ENCODE peak calls at places on chromosome 18, in nine cellular contexts. F is AG04449, U is epithelial cell of esophagus, W is choroid plexus epithelial cell, N is IMR-90, E is GM13977, R is A549, Y is AG10803, O is fibroblast of the aortic adventitia. S is an unnamed sample.

GRCh38 chr18:71529708-71530303 is 1014.3 kb downstream of the CBLN2 start:
- DNase-seq in F (no peak), U (no peak), W (peak), N (no peak), E (no peak), R (no peak), Y (no peak), O (peak), S (no peak)

GRCh38 chr18:36083729-36084128 is 16.4 kb upstream of the RPRD1A start:
- DNase-seq in F (no peak), U (no peak), W (no peak), N (no peak), E (no peak), R (no peak), Y (no peak), O (no peak), S (no peak)

GRCh38 chr18:69400976-69401474 is 337 bp downstream of the DOK6 start:
- DNase-seq in F (no peak), U (peak), W (peak), N (peak), E (peak), R (no peak), Y (peak), O (peak), S (no peak)

GRCh38 chr18:75211002-75211621 is 515 bp downstream of the TSHZ1 start:
- DNase-seq in F (no peak), U (peak), W (peak), N (peak), E (peak), R (peak), Y (no peak), O (peak), S (peak)

GRCh38 chr18:75915941-75916640 is 488.6 kb upstream of the SMIM21 start:
- DNase-seq in F (no peak), U (no peak), W (no peak), N (no peak), E (no peak), R (no peak), Y (peak), O (no peak), S (no peak)

GRCh38 chr18:51430538-51430937 is 233.1 kb upstream of the MEX3C start:
- DNase-seq in F (no peak), U (peak), W (no peak), N (no peak), E (no peak), R (no peak), Y (no peak), O (no peak), S (no peak)

GRCh38 chr18:2515908-2516625 is 55.2 kb downstream of the METTL4 start:
- DNase-seq in F (peak), U (peak), W (peak), N (peak), E (no peak), R (peak), Y (peak), O (peak), S (no peak)

GRCh38 chr18:64011513-64011912 is 41.6 kb downstream of the SERPINB8 start:
- DNase-seq in F (no peak), U (no peak), W (no peak), N (no peak), E (no peak), R (no peak), Y (no peak), O (no peak), S (no peak)

GRCh38 chr18:48073231-48073930 is 142.9 kb upstream of the SMAD2 start:
- DNase-seq in F (no peak), U (peak), W (no peak), N (no peak), E (no peak), R (no peak), Y (peak), O (no peak), S (no peak)

GRCh38 chr18:32244863-32245262 is 55.0 kb downstream of the MEP1B start:
- DNase-seq in F (no peak), U (no peak), W (no peak), N (no peak), E (no peak), R (no peak), Y (no peak), O (no peak), S (no peak)

GRCh38 chr18:70359071-70359470 is 70.2 kb downstream of the SOCS6 start:
- DNase-seq in F (no peak), U (no peak), W (no peak), N (no peak), E (no peak), R (peak), Y (no peak), O (no peak), S (no peak)

GRCh38 chr18:24837065-24837464 is 376.6 kb downstream of the HRH4 start:
- DNase-seq in F (peak), U (peak), W (no peak), N (peak), E (no peak), R (no peak), Y (peak), O (no peak), S (no peak)

GRCh38 chr18:43501099-43501498 is 223.8 kb upstream of the SYT4 start:
- DNase-seq in F (no peak), U (no peak), W (no peak), N (no peak), E (no peak), R (no peak), Y (no peak), O (no peak), S (no peak)

GRCh38 chr18:13374468-13375301 is 156.1 kb downstream of the LDLRAD4 start:
- DNase-seq in F (no peak), U (no peak), W (peak), N (no peak), E (no peak), R (no peak), Y (no peak), O (peak), S (no peak)

GRCh38 chr18:4264347-4264791 is 190.7 kb downstream of the DLGAP1 start:
- DNase-seq in F (no peak), U (no peak), W (no peak), N (no peak), E (no peak), R (no peak), Y (no peak), O (peak), S (no peak)

GRCh38 chr18:2853926-2854664 is 7.3 kb downstream of the EMILIN2 start:
- DNase-seq in F (no peak), U (no peak), W (no peak), N (no peak), E (no peak), R (no peak), Y (no peak), O (peak), S (no peak)

GRCh38 chr18:70490008-70490933 is 201.4 kb downstream of the SOCS6 start:
- DNase-seq in F (no peak), U (peak), W (peak), N (peak), E (peak), R (peak), Y (peak), O (peak), S (no peak)

GRCh38 chr18:21851327-21851961 is 110.9 kb downstream of the MIB1 start:
- DNase-seq in F (no peak), U (peak), W (peak), N (peak), E (peak), R (peak), Y (peak), O (peak), S (no peak)

GRCh38 chr18:11819938-11820337 is 31.3 kb upstream of the CHMP1B start:
- DNase-seq in F (no peak), U (no peak), W (no peak), N (no peak), E (no peak), R (no peak), Y (no peak), O (no peak), S (no peak)

GRCh38 chr18:79518683-79519128 is 123.0 kb downstream of the NFATC1 start:
- DNase-seq in F (no peak), U (no peak), W (no peak), N (no peak), E (no peak), R (no peak), Y (no peak), O (no peak), S (no peak)

GRCh38 chr18:76447268-76447890 is 47.7 kb downstream of the ZNF516 start:
- DNase-seq in F (no peak), U (no peak), W (no peak), N (no peak), E (no peak), R (no peak), Y (peak), O (peak), S (no peak)

GRCh38 chr18:78757014-78757413 is 222.6 kb upstream of the SALL3 start:
- DNase-seq in F (no peak), U (no peak), W (no peak), N (no peak), E (no peak), R (no peak), Y (no peak), O (no peak), S (no peak)

GRCh38 chr18:33744032-33744697 is 166.1 kb downstream of the ASXL3 start:
- DNase-seq in F (no peak), U (no peak), W (no peak), N (no peak), E (no peak), R (no peak), Y (no peak), O (no peak), S (no peak)

GRCh38 chr18:77001041-77001440 is 131.5 kb downstream of the MBP start:
- DNase-seq in F (no peak), U (no peak), W (no peak), N (no peak), E (no peak), R (no peak), Y (no peak), O (no peak), S (no peak)

GRCh38 chr18:11392292-11392691 is 217.1 kb upstream of the SLC35G4 start:
- DNase-seq in F (no peak), U (no peak), W (peak), N (no peak), E (no peak), R (no peak), Y (no peak), O (no peak), S (no peak)

GRCh38 chr18:45254683-45255082 is 360.6 kb upstream of the SLC14A2 start:
- DNase-seq in F (no peak), U (no peak), W (no peak), N (no peak), E (no peak), R (no peak), Y (peak), O (peak), S (no peak)

GRCh38 chr18:27685807-27686412 is 491.0 kb downstream of the CDH2 start:
- DNase-seq in F (no peak), U (peak), W (peak), N (peak), E (no peak), R (peak), Y (peak), O (peak), S (no peak)

GRCh38 chr18:13616525-13617035 is 109.8 kb downstream of the FAM210A start:
- DNase-seq in F (no peak), U (no peak), W (no peak), N (no peak), E (no peak), R (no peak), Y (no peak), O (no peak), S (no peak)

GRCh38 chr18:41461058-41461560 is 493.9 kb upstream of the PIK3C3 start:
- DNase-seq in F (no peak), U (no peak), W (no peak), N (no peak), E (no peak), R (no peak), Y (no peak), O (no peak), S (no peak)

GRCh38 chr18:36295880-36296301 is 1.6 kb upstream of the FHOD3 start:
- DNase-seq in F (no peak), U (no peak), W (no peak), N (no peak), E (no peak), R (no peak), Y (no peak), O (no peak), S (no peak)

GRCh38 chr18:3261393-3262233 is at the start of gene MYL12B:
- DNase-seq in F (no peak), U (peak), W (peak), N (peak), E (peak), R (peak), Y (peak), O (peak), S (peak)

GRCh38 chr18:76348267-76349066 is 146.6 kb downstream of the ZNF516 start:
- DNase-seq in F (no peak), U (no peak), W (no peak), N (no peak), E (no peak), R (no peak), Y (no peak), O (no peak), S (no peak)

GRCh38 chr18:3869848-3870247 is 419.9 kb downstream of the TGIF1 start:
- DNase-seq in F (no peak), U (peak), W (peak), N (peak), E (no peak), R (peak), Y (peak), O (peak), S (no peak)

GRCh38 chr18:42192251-42193248 is 237.5 kb downstream of the PIK3C3 start:
- DNase-seq in F (no peak), U (peak), W (peak), N (no peak), E (no peak), R (peak), Y (no peak), O (peak), S (no peak)

GRCh38 chr18:45684341-45685115 is 39.5 kb upstream of the SLC14A1 start:
- DNase-seq in F (no peak), U (peak), W (peak), N (peak), E (no peak), R (no peak), Y (peak), O (no peak), S (no peak)

GRCh38 chr18:77749189-77749588 is 499.5 kb downstream of the GALR1 start:
- DNase-seq in F (no peak), U (no peak), W (peak), N (no peak), E (no peak), R (peak), Y (no peak), O (no peak), S (no peak)

GRCh38 chr18:56851774-56852173 is 200.6 kb downstream of the WDR7 start:
- DNase-seq in F (no peak), U (no peak), W (no peak), N (no peak), E (peak), R (no peak), Y (no peak), O (no peak), S (no peak)

GRCh38 chr18:47882641-47883040 is 47.8 kb downstream of the SMAD2 start:
- DNase-seq in F (no peak), U (peak), W (peak), N (peak), E (no peak), R (no peak), Y (peak), O (peak), S (no peak)

GRCh38 chr18:27363918-27364317 is 178.8 kb upstream of the CHST9 start:
- DNase-seq in F (no peak), U (peak), W (peak), N (no peak), E (peak), R (peak), Y (no peak), O (peak), S (no peak)

GRCh38 chr18:31929273-31929672 is 13.7 kb downstream of the TRAPPC8 start:
- DNase-seq in F (no peak), U (peak), W (no peak), N (no peak), E (no peak), R (no peak), Y (no peak), O (no peak), S (no peak)

DNA sequence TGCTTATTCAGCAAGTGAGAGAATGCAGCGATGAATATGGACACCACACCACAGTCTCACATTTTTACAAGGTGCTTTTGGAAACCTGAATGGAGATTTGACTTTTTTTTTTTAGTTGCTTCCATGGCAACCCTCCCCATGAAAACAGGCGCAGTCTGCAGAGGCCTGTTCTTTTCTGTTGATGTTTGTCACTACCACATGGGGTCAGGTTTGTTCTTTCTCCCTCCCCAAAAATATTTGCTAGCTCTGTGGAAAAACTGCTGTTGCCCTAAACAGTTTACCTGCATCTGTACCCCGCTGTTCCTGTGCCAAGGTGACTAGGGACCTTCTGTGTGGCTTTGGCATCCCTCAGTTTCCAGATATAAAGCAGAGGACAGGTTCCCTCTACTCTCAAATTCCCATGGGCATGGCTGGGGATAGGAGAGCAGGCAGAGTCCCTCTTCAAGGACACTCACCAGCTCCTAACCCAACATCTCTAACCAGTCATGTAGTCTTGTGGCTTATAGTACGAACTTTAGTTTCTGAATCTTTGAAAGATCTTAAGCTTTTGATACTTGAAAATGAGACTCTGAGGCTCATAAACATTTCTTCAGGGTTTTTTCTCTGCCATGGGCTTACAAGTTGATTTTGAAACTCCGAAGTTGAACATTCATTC is 14.7 kb upstream of the MAPRE2 start:
- DNase-seq in F (no peak), U (no peak), W (no peak), N (no peak), E (no peak), R (no peak), Y (no peak), O (no peak), S (no peak)
- TF ChIP-seq CTCF in F (no peak), U (no peak), W (peak), N (no peak), E (peak), R (no peak), Y (no peak), O (no peak), S (peak)

DNA sequence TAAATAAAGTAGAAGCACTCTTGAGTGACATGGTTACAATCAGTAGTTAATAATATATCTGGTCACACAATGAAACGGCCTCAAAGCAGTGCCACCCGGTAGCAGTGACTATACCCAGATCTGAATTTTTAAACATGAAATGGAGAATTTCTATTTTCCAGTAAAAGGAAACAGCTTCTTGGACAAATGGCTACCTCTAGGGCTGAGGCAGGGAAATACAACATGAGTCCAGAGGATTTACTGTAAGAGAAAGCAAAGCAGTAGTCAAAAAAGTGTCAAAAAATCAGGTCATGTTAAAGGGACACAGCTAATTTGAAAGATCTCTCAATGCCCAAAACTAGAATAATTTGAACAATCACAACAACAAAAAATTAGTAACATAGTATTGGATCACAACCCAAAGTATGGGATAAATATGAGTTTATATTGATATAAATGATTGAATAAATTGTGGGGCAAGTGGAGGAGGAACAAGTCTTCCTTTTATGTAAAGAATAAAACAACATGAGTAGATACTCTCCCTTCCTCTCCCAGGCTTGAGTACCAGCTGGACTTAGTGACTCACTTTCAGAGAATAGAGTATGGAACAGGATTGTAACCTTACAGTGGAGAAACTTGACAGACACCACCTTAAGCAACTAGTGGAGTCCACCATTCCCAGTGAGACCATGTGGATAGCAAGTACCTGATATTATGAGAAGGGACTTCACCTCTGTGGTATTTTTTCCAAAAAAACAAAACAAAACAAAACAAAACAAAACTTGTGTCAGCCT is 180.8 kb downstream of the MBD2 start:
- DNase-seq in F (no peak), U (peak), W (peak), N (no peak), E (no peak), R (no peak), Y (no peak), O (peak), S (no peak)
- TF ChIP-seq CTCF in F (peak), U (peak), W (peak), N (no peak), E (no peak), R (no peak), Y (peak), O (peak), S (no peak)

DNA sequence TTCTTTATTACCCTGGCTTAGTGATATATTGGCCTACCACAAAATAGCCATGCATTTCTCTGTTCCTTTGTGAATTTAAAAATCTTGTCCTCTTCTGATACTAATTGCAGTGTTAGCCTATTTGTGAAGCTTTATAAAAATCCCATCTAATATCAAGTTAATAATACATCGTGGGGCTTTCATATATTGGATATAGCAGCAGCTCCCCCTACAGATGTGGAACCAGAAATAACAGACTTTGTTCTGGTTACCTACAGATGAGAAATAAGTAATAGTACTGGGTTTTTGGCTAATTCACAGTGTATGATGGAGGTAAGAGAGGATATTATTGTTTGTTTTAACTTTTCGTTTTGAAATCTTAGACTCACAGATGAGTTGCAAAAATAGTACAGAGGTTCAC is 1661.7 kb upstream of the PIK3C3 start:
- DNase-seq in F (no peak), U (peak), W (peak), N (no peak), E (no peak), R (no peak), Y (no peak), O (no peak), S (no peak)
- TF ChIP-seq CTCF in F (no peak), U (peak), W (peak), N (no peak), E (no peak), R (no peak), Y (no peak), O (no peak), S (no peak)

GRCh38 chr18:6920099-6920955 is 190.8 kb downstream of the ARHGAP28 start:
- DNase-seq in F (peak), U (peak), W (peak), N (peak), E (peak), R (peak), Y (peak), O (peak), S (no peak)
- TF ChIP-seq CTCF in F (peak), U (peak), W (peak), N (peak), E (peak), R (peak), Y (peak), O (peak), S (no peak)